ENCODE peak calls at places on chromosomes 2 and 18, in ten cellular contexts. S, L, H, T, O, J, N, E, Y and Z are unnamed samples.

GRCh38 chr2:184562532-184562931 is 35.8 kb upstream of the ZNF804A start:
- DNase-seq in N (no peak), J (peak; percentile 49), H (no peak), E (no peak), O (no peak), T (no peak), Y (no peak), L (no peak), S (no peak), Z (no peak)

GRCh38 chr18:48841381-48842258 is 109.1 kb downstream of the SMAD7 start:
- DNase-seq in H (no peak), T (no peak), J (peak; percentile 96), S (no peak), O (peak; percentile 47), L (no peak), Y (peak; percentile 26), N (no peak), E (no peak), Z (no peak)

GRCh38 chr2:9639740-9640337 is 9.0 kb upstream of the YWHAQ start:
- DNase-seq in Y (no peak), S (no peak), L (no peak), O (no peak), N (no peak), H (no peak), E (no peak), J (no peak), T (no peak), Z (no peak)

GRCh38 chr2:37441055-37441454 is 96.6 kb downstream of the QPCT start:
- DNase-seq in N (no peak), L (no peak), S (no peak), Y (no peak), T (no peak), H (no peak), O (no peak), E (no peak), J (no peak), Z (no peak)

GRCh38 chr2:182814380-182814779 is 52.1 kb downstream of the FRZB start:
- DNase-seq in H (no peak), S (no peak), O (no peak), N (no peak), L (no peak), J (no peak), Y (no peak), E (no peak), T (no peak), Z (no peak)

GRCh38 chr2:218860950-218861381 is 1.4 kb downstream of the WNT6 start:
- DNase-seq in Y (no peak), O (peak; percentile 21), E (no peak), N (peak; percentile 76), T (peak; percentile 38), J (peak; percentile 70), S (peak; percentile 56), L (no peak), H (peak; percentile 92), Z (peak; percentile 62)

GRCh38 chr2:32061430-32061829 is 1.9 kb upstream of the SPAST start:
- DNase-seq in S (no peak), Y (no peak), O (no peak), T (no peak), H (no peak), E (no peak), L (no peak), N (peak; percentile 44), J (no peak), Z (no peak)

GRCh38 chr2:80014637-80015036 is 289.9 kb downstream of the LRRTM1 start:
- DNase-seq in L (no peak), Y (no peak), S (no peak), J (no peak), H (no peak), O (no peak), E (no peak), T (no peak), N (no peak), Z (no peak)

GRCh38 chr2:216017365-216017764 is 4.0 kb upstream of the MREG start:
- DNase-seq in H (no peak), L (no peak), T (no peak), E (no peak), S (no peak), N (no peak), O (no peak), Y (no peak), J (no peak), Z (no peak)

GRCh38 chr2:216021768-216022167 is 8.4 kb upstream of the MREG start:
- DNase-seq in J (no peak), H (no peak), S (no peak), Y (no peak), L (no peak), T (no peak), N (no peak), O (no peak), E (no peak), Z (no peak)

GRCh38 chr2:216018709-216019108 is 5.4 kb upstream of the MREG start:
- DNase-seq in Y (no peak), T (no peak), J (no peak), E (no peak), O (no peak), N (no peak), H (no peak), S (no peak), L (no peak), Z (no peak)

GRCh38 chr2:216024779-216025178 is 11.4 kb upstream of the MREG start:
- DNase-seq in E (no peak), O (no peak), S (no peak), H (no peak), Y (no peak), T (no peak), J (no peak), N (no peak), L (no peak), Z (no peak)

DNA sequence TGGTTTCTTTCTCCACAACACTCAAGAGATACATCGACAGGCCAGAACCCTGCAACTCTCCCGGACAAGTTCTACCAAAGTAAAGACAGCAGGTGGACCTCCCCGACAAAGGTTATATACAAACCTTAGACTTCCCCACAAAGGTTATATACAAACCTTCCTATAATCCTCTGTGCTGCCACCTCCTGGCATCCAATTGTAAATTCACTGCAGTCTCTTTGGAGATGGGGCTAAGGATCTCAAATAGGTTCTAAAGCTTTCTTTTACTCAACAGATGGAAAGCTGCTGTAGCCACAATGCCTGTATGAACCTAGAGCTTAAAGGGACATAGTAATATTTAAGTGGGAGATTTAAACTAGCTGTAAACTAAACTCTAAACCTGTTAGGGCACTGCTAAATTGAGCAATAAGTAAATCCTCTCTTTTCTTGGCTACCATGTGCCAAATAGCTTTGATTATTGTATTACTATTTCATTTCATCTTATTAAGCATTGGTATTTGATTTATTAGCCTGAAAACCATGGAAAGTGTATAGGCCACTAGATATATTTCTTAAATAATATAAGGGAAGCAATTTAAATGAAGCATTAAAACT is 9.8 kb upstream of the MREG start:
- DNase-seq in Y (peak; percentile 61), S (no peak), T (no peak), N (no peak), E (peak; percentile 24), O (no peak), J (peak; percentile 53), L (peak; percentile 58), H (peak; percentile 81), Z (peak; percentile 36)
- TF ChIP-seq CTCF in Y (peak; percentile 25), S (no peak), T (peak; percentile 68), N (peak; percentile 78), E (peak; percentile 70), O (peak; percentile 54), J (peak; percentile 79), L (peak; percentile 46), H (peak; percentile 49), Z (peak; percentile 73)

GRCh38 chr2:27624943-27625342 is 3.9 kb downstream of the CCDC121 start:
- DNase-seq in H (no peak), E (no peak), J (no peak), T (no peak), Y (no peak), L (no peak), N (no peak), S (no peak), O (no peak), Z (no peak)

GRCh38 chr2:27622921-27623384 is 5.9 kb downstream of the CCDC121 start:
- DNase-seq in H (no peak), L (no peak), O (no peak), S (no peak), T (no peak), E (no peak), N (no peak), Y (no peak), J (peak; percentile 18), Z (no peak)

GRCh38 chr2:27621524-27621923 is 7.3 kb downstream of the CCDC121 start:
- DNase-seq in J (no peak), O (no peak), H (no peak), E (no peak), L (no peak), S (no peak), Y (no peak), N (no peak), T (no peak), Z (no peak)
- TF ChIP-seq CTCF in J (no peak), O (no peak), H (peak; percentile 16), E (no peak), L (no peak), S (no peak), Y (no peak), N (no peak), T (no peak), Z (no peak)

GRCh38 chr2:199739413-199740110 is 111.4 kb downstream of the FTCDNL1 start:
- DNase-seq in S (peak; percentile 69), H (peak; percentile 72), Y (peak; percentile 76), L (peak; percentile 88), O (peak; percentile 74), E (peak; percentile 33), T (peak; percentile 7), N (peak; percentile 75), J (peak; percentile 76), Z (peak; percentile 84)

GRCh38 chr2:199744260-199744659 is 106.7 kb downstream of the FTCDNL1 start:
- DNase-seq in S (no peak), T (no peak), J (no peak), Y (no peak), E (no peak), H (no peak), N (no peak), L (no peak), O (no peak), Z (no peak)

GRCh38 chr2:199742884-199743283 is 108.1 kb downstream of the FTCDNL1 start:
- DNase-seq in Y (no peak), S (no peak), O (no peak), T (no peak), L (no peak), H (peak; percentile 30), J (no peak), E (no peak), N (no peak), Z (no peak)

GRCh38 chr2:199738723-199739412 is 112.1 kb downstream of the FTCDNL1 start:
- DNase-seq in H (no peak), N (no peak), J (peak; percentile 95), T (no peak), Y (no peak), O (no peak), S (no peak), L (no peak), E (no peak), Z (no peak)

GRCh38 chr2:199740111-199740428 is 110.9 kb downstream of the FTCDNL1 start:
- DNase-seq in J (no peak), Y (no peak), L (no peak), N (no peak), O (no peak), H (no peak), E (no peak), T (no peak), S (no peak), Z (no peak)
- TF ChIP-seq CTCF in J (no peak), Y (no peak), L (no peak), N (peak; percentile 44), O (peak; percentile 64), H (no peak), E (peak; percentile 50), T (no peak), S (no peak), Z (no peak)

DNA sequence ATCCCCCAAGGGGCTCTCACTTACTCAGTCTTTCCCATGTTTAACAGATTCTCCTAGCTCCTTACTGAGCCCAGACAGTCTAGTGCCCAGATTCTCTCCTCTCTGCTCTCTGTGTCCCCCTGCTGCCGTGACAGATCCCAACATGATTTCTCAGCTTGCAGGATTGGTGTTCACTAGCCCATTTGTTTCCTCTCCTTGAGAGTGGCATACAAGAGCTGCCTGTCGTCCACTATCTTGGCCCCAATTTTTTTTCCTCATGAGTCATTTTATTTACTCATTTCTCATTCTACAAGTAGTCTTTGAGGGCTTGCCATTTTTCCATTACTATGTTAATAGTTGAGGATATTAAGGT is 199.9 kb upstream of the FN1 start:
- DNase-seq in T (no peak), J (peak; percentile 40), H (no peak), E (no peak), L (no peak), N (no peak), S (no peak), O (no peak), Y (no peak), Z (no peak)
- TF ChIP-seq CTCF in T (peak; percentile 25), J (peak; percentile 48), H (no peak), E (no peak), L (no peak), N (no peak), S (no peak), O (no peak), Y (no peak), Z (no peak)